ENCODE peak calls at places on chromosomes 5 and 9, in five cellular contexts. U is K562, E is GM12878, Z is H1, X is HepG2. G is an unnamed sample.

GRCh38 chr5:6783787-6784186 is 70.6 kb downstream of the TENT4A start:
- DNase-seq in Z (no peak), E (no peak), U (no peak), X (no peak), G (no peak)

GRCh38 chr5:39658861-39659260 is 234.1 kb upstream of the DAB2 start:
- DNase-seq in Z (no peak), E (no peak), X (no peak), U (no peak), G (no peak)

GRCh38 chr9:136994180-136994884 is 2.0 kb downstream of the CLIC3 start:
- DNase-seq in Z (no peak), E (no peak), X (no peak), U (no peak), G (no peak)

GRCh38 chr9:1047605-1048235 is 2.4 kb upstream of the DMRT2 start:
- DNase-seq in Z (no peak), X (no peak), E (no peak), U (no peak), G (no peak)

GRCh38 chr5:121462441-121462840 is 389.2 kb upstream of the FTMT start:
- DNase-seq in E (no peak), U (no peak), Z (no peak), X (no peak), G (no peak)

GRCh38 chr5:160188968-160189319 is 40.4 kb upstream of the FABP6 start:
- DNase-seq in X (no peak), U (no peak), Z (no peak), E (no peak), G (no peak)

GRCh38 chr9:110180386-110180712 is 27.6 kb downstream of the C9orf152 start:
- DNase-seq in X (no peak), U (no peak), E (no peak), Z (no peak), G (no peak)

GRCh38 chr5:134133213-134133994 is 18.9 kb downstream of the TCF7 start:
- DNase-seq in U (no peak), X (no peak), E (no peak), Z (no peak), G (no peak)

GRCh38 chr5:124276166-124276565 is 470.3 kb downstream of the ZNF608 start:
- DNase-seq in E (no peak), X (no peak), U (no peak), Z (no peak), G (no peak)

GRCh38 chr5:91386120-91386519 is 3.0 kb upstream of the ARRDC3 start:
- DNase-seq in X (no peak), Z (no peak), U (no peak), E (no peak), G (no peak)

GRCh38 chr9:136542246-136543041 is 3.4 kb downstream of the NOTCH1 start:
- DNase-seq in E (no peak), Z (no peak), X (no peak), U (no peak), G (no peak)

GRCh38 chr5:97547999-97548797 is 365.2 kb upstream of the RIOK2 start:
- DNase-seq in X (no peak), E (peak), U (no peak), Z (no peak), G (no peak)

GRCh38 chr5:44632344-44632743 is 176.4 kb upstream of the MRPS30 start:
- DNase-seq in Z (no peak), X (no peak), E (no peak), U (no peak), G (no peak)

GRCh38 chr9:133370680-133371079 is 5.2 kb downstream of the SURF4 start:
- DNase-seq in Z (no peak), X (no peak), E (no peak), U (no peak), G (no peak)

GRCh38 chr9:136740971-136741884 is 1.5 kb downstream of the LCN10 start:
- DNase-seq in U (no peak), X (no peak), Z (no peak), E (no peak), G (no peak)

GRCh38 chr5:62354028-62354874 is 48.2 kb downstream of the KIF2A start:
- DNase-seq in X (peak), U (peak), E (peak), Z (no peak), G (peak)

DNA sequence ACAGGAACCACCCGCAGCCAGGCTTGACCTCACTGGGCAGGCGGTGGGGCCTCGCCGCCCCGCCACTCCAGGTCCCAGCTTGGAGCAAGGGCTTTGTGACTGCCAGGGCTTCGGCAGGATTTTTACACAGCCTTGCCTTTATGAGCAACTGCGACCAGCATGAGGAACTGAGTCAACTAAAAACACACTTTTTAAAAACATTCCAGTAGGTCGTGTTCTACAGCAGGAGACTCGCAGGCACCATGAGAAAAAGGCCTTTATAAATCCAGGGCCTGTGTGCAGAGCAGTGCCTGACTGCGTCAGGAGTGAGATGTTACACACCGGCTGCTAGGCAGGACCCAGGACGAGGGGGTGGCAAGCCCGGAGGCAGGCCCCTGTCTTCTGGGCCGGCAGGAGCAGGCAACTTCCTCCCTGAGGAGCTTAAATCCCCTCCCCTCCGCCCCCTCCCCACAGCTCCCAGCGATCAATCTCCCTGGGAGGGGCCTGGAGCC is 92.7 kb downstream of the ROR2 start:
- DNase-seq in Z (no peak), X (no peak), U (peak), E (no peak), G (no peak)
- TF ChIP-seq CEBPB in Z (no peak), X (no peak), U (no peak), E (no peak), G (no peak)

DNA sequence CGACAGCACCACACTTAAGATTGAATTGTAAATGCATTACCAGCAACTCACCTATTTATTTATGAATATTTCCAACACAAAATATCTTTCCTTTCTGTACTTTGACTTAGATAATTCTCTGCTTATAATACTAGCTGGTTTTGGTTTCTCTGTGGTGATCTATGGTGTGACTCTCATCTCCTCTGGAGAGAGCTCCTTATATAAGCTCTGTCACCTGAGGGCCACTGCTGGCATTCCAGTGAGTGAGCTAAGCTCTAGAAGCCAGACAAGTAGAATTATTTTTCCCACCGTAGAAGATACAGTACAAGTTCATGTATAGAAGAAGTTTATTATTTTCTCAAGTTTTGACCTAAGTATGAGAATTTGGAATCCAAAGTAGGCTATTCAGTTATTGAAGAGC is 111.5 kb downstream of the CDC42SE2 start:
- DNase-seq in Z (no peak), U (peak), X (no peak), E (no peak), G (no peak)
- H3K4me2 ChIP-seq in Z (no peak), U (no peak), X (no peak), E (peak), G (no peak)

GRCh38 chr5:113527746-113528145 is 14.3 kb downstream of the YTHDC2 start:
- DNase-seq in Z (no peak), X (no peak), E (no peak), U (no peak), G (no peak)
- TF ChIP-seq SIN3A in Z (no peak), X (no peak), E (no peak), U (no peak), G (no peak)

GRCh38 chr5:169226904-169227303 is 74.0 kb downstream of the SLIT3 start:
- DNase-seq in Z (no peak), E (no peak), U (peak), X (no peak), G (no peak)
- TF ChIP-seq CEBPB in Z (no peak), E (no peak), U (no peak), X (no peak), G (no peak)

GRCh38 chr9:95111716-95112115 is 205.8 kb downstream of the FANCC start:
- DNase-seq in X (no peak), E (no peak), U (no peak), Z (no peak), G (no peak)

GRCh38 chr9:95116820-95117204 is 200.7 kb downstream of the FANCC start:
- DNase-seq in Z (no peak), U (no peak), X (no peak), E (no peak), G (no peak)

GRCh38 chr9:95115104-95115503 is 202.4 kb downstream of the FANCC start:
- DNase-seq in Z (no peak), X (no peak), U (no peak), E (no peak), G (no peak)

GRCh38 chr9:95112436-95113280 is 204.9 kb downstream of the FANCC start:
- DNase-seq in E (no peak), Z (no peak), U (no peak), X (no peak), G (no peak)

GRCh38 chr9:95116002-95116819 is 201.3 kb downstream of the FANCC start:
- DNase-seq in Z (no peak), U (peak), E (no peak), X (peak), G (no peak)
- H3K4me2 ChIP-seq in Z (no peak), U (no peak), E (no peak), X (no peak), G (no peak)

GRCh38 chr9:78121488-78121887 is 89.9 kb upstream of the GNAQ start:
- DNase-seq in X (peak), Z (no peak), U (peak), E (no peak), G (peak)

GRCh38 chr9:78123808-78124207 is 92.2 kb upstream of the GNAQ start:
- DNase-seq in U (no peak), X (no peak), Z (no peak), E (no peak), G (no peak)

GRCh38 chr9:78127271-78128225 is 95.9 kb upstream of the GNAQ start:
- DNase-seq in X (no peak), Z (no peak), U (no peak), E (no peak), G (no peak)

GRCh38 chr9:78118742-78119473 is 87.3 kb upstream of the GNAQ start:
- DNase-seq in Z (no peak), X (no peak), E (peak), U (no peak), G (no peak)

GRCh38 chr9:78122631-78123030 is 91.0 kb upstream of the GNAQ start:
- DNase-seq in Z (no peak), E (no peak), X (no peak), U (no peak), G (no peak)
- TF ChIP-seq SIN3A in Z (no peak), E (no peak), X (no peak), U (no peak), G (no peak)

GRCh38 chr9:24912767-24913166 is 367.1 kb upstream of the IZUMO3 start:
- DNase-seq in X (no peak), E (no peak), U (no peak), Z (no peak), G (no peak)
- TF ChIP-seq CEBPB in X (no peak), E (no peak), U (no peak), Z (no peak), G (no peak)

GRCh38 chr5:59767753-59768159 is 125.8 kb downstream of the PDE4D start:
- DNase-seq in U (no peak), X (no peak), E (no peak), Z (no peak), G (no peak)

GRCh38 chr5:59769041-59769360 is 124.5 kb downstream of the PDE4D start:
- DNase-seq in X (no peak), Z (no peak), E (no peak), U (no peak), G (no peak)

GRCh38 chr5:59766394-59766793 is 127.1 kb downstream of the PDE4D start:
- DNase-seq in U (no peak), Z (no peak), E (no peak), X (no peak), G (no peak)

GRCh38 chr5:59769832-59770231 is 123.7 kb downstream of the PDE4D start:
- DNase-seq in E (no peak), X (no peak), U (no peak), Z (no peak), G (no peak)

DNA sequence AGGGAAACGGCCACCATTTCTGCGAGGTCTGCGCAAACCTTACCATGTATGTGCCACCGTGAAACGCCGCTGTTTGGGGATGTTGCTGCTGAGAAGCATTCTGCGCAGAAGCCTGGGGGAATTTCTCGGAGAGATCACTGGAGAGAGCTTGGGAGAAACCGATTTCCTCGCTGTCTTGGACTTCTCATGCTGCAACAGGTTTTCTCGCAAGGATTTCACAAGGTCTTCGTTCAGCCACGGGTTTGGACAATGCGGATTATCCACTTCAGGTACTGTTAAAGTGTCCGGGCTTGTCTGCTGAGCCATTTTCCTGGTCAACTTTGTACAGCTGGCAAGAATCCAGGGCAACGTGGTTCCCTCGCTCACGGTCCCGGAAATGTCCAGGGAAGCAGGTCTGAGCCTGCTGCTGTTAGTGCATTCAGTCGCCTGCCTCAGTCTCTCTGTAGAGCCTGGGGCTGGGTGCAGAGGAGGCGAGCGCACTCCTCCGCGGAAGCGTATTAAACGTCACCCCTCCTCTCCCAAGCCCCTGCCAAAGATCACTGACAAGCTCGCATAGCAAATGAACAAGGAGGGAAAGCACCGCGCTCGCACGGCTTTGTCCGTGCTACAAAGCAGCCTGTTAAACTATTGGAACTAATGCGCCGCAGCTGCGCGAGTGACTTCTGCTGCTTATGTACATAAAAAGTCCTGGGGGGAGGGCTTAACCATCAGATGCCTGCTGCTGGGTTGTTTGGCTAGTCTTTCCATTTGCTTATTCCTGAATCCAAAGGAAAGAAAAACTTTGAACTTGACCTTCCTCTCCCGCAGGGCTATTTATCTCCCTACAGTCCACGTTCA is 125.1 kb downstream of the PDE4D start:
- DNase-seq in X (peak), U (no peak), Z (peak), E (no peak), G (no peak)
- H3K4me2 ChIP-seq in X (peak), U (no peak), Z (peak), E (no peak), G (no peak)

DNA sequence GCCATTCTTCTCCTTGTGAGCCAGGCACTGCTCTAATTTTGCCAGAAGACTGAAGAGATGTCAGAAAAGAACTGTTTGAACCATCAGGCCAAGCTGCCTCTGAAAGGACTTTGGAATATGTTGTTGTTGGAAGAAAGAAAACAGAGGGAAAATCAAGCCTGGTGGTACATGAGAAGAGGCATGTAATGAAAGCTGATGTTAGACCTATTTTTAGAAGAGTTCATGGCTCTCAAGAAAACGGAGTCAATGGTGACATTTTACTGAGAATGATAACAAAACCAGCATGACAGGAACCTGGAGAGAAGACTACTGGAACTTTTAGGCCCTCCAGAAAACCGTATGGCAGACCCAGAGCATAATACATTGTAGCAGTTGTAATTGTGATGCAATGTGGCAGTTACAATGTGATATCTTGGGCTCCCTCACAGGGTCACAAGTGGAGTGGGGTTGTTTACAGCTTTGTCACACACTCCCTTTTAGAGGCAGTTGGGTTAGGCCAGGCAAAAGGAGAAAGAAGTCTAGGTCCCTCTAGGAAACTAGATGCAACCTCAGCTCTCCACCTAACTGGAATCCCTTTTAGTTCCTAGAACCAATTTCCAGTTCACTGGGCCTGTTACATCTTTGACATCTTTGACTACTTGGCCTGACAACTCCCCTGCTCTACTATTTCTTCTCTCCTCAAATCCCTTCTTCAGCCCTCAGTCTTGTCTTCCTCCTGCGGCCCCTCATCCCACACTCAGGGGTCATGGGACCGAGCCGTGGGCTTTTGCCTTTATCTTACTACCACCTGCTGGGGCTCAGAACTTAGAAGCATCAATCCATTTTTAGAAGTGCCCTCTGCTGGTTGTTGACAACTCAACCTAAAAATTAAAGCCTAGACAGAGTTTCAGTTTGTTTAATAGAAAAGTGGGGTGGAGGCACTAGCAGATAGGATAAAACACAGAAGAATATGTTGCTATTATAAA is 61.2 kb upstream of the JAK2 start:
- DNase-seq in E (no peak), Z (no peak), X (peak), U (peak), G (no peak)
- TF ChIP-seq SIN3A in E (no peak), Z (no peak), X (no peak), U (no peak), G (no peak)

DNA sequence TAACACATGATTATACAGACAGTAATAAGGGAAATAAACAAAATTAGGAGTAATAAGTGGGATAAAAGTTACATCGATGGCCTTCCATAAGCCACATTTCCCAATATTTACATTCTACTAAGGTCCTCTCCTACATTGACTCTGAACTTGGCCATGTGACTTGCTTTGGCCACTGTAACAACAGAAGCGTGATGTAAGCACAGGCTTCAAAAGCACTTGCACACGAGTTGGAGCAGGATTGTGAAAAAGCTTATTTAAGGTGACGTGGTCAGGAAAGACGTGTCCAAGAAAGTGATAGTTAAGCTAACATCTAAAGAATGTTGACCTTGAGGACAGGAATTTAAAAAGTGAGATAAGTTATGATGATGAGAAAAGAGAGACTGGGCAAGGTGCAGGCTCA is 9.8 kb upstream of the CEMIP2 start:
- DNase-seq in X (peak), E (no peak), Z (no peak), U (no peak), G (no peak)
- TF ChIP-seq CEBPB in X (peak), E (no peak), Z (no peak), U (no peak), G (no peak)